ENCODE peak calls at places on chromosomes 6 and 20, in nine cellular contexts. H, C, B, V, J, L, T, M and G are unnamed samples.

GRCh38 chr6:137353346-137353745 is 134.2 kb upstream of the IFNGR1 start:
- DNase-seq in C (no peak), M (no peak), L (peak), T (no peak), H (peak), V (no peak), B (no peak), J (no peak), G (no peak)

GRCh38 chr20:50481741-50482140 is 28.4 kb upstream of the PTPN1 start:
- DNase-seq in C (no peak), J (no peak), L (no peak), M (no peak), B (no peak), T (no peak), H (no peak), V (no peak), G (no peak)

GRCh38 chr6:24855389-24856245 is 56.9 kb upstream of the ARMH2 start:
- DNase-seq in J (peak), B (peak), C (peak), H (peak), V (peak), M (peak), L (peak), T (peak), G (peak)

GRCh38 chr6:52497652-52498408 is 77.7 kb downstream of the EFHC1 start:
- DNase-seq in L (peak), C (no peak), H (no peak), V (no peak), B (no peak), M (no peak), J (no peak), T (peak), G (no peak)

GRCh38 chr6:145733207-145733606 is 2.1 kb downstream of the EPM2A start:
- DNase-seq in H (no peak), T (no peak), B (no peak), C (no peak), M (no peak), V (no peak), J (no peak), L (no peak), G (no peak)

GRCh38 chr6:127904160-127904559 is 3.3 kb upstream of the THEMIS start:
- DNase-seq in L (peak), J (no peak), H (no peak), T (no peak), C (no peak), V (no peak), M (no peak), B (no peak), G (peak)

GRCh38 chr6:12608874-12609273 is 107.7 kb upstream of the PHACTR1 start:
- DNase-seq in M (no peak), V (no peak), L (no peak), B (no peak), C (no peak), H (peak), T (no peak), J (no peak), G (no peak)

GRCh38 chr6:1311400-1312192 is at the start of gene FOXQ1:
- DNase-seq in J (no peak), L (peak), C (no peak), H (no peak), T (peak), M (no peak), V (peak), B (no peak), G (peak)

GRCh38 chr6:46509063-46509462 is 17.8 kb upstream of the RCAN2 start:
- DNase-seq in J (no peak), T (no peak), B (no peak), H (no peak), L (no peak), V (no peak), C (no peak), M (no peak), G (no peak)

GRCh38 chr6:52176550-52176949 is 9.6 kb upstream of the IL17A start:
- DNase-seq in V (no peak), H (no peak), L (no peak), C (no peak), T (no peak), M (no peak), J (no peak), B (no peak), G (no peak)

GRCh38 chr6:23696946-23697345 is 429.1 kb upstream of the NRSN1 start:
- DNase-seq in B (no peak), T (peak), H (peak), V (no peak), J (no peak), M (no peak), L (peak), C (no peak), G (no peak)

GRCh38 chr6:81023708-81024107 is 728.8 kb downstream of the TENT5A start:
- DNase-seq in L (no peak), V (no peak), H (no peak), C (no peak), T (no peak), M (no peak), B (no peak), J (no peak), G (no peak)

GRCh38 chr6:121925024-121925423 is 474.4 kb upstream of the HSF2 start:
- DNase-seq in J (no peak), L (peak), M (no peak), T (peak), V (no peak), B (no peak), H (peak), C (no peak), G (no peak)